ENCODE peak calls at places on chromosome 19, in seven cellular contexts. One of them, this sample, is unnamed.

GRCh38 chr19:17121736-17122293 is 46.2 kb downstream of the MYO9B start:
- DNase-seq in HepG2: no peak
- DNase-seq in K562: no peak
- DNase-seq in H1: no peak
- DNase-seq in IMR-90: peak; percentile 53
- DNase-seq in A549: no peak
- DNase-seq in GM12878: no peak
- DNase-seq in this sample: no peak

GRCh38 chr19:48806518-48806817 is 4.4 kb downstream of the BCAT2 start:
- DNase-seq in GM12878: no peak
- DNase-seq in K562: peak; percentile 63
- DNase-seq in A549: no peak
- DNase-seq in IMR-90: no peak
- DNase-seq in HepG2: no peak
- DNase-seq in H1: peak; percentile 73
- DNase-seq in this sample: no peak

GRCh38 chr19:21824679-21825078 is 11.3 kb downstream of the ZNF43 start:
- DNase-seq in A549: peak; percentile 22
- DNase-seq in GM12878: no peak
- DNase-seq in K562: no peak
- DNase-seq in H1: no peak
- DNase-seq in IMR-90: peak; percentile 47
- DNase-seq in HepG2: no peak
- DNase-seq in this sample: no peak

GRCh38 chr19:41877916-41878905 is 1.1 kb downstream of the CD79A start:
- DNase-seq in K562: no peak
- DNase-seq in HepG2: no peak
- DNase-seq in IMR-90: no peak
- DNase-seq in GM12878: no peak
- DNase-seq in A549: no peak
- DNase-seq in H1: peak; percentile 42
- DNase-seq in this sample: no peak

GRCh38 chr19:18733196-18733647 is 49.7 kb downstream of the CRTC1 start:
- DNase-seq in GM12878: no peak
- DNase-seq in IMR-90: peak; percentile 93
- DNase-seq in A549: no peak
- DNase-seq in K562: no peak
- DNase-seq in H1: no peak
- DNase-seq in HepG2: peak; percentile 18
- DNase-seq in this sample: no peak

GRCh38 chr19:31349160-31349881 is at the start of gene TSHZ3:
- DNase-seq in K562: peak; percentile 58
- DNase-seq in HepG2: no peak
- DNase-seq in H1: peak; percentile 80
- DNase-seq in A549: peak; percentile 78
- DNase-seq in GM12878: no peak
- DNase-seq in IMR-90: peak; percentile 87
- DNase-seq in this sample: no peak

GRCh38 chr19:41511628-41512027 is 64.3 kb upstream of the CEACAM21 start:
- DNase-seq in H1: no peak
- DNase-seq in K562: no peak
- DNase-seq in GM12878: no peak
- DNase-seq in HepG2: no peak
- DNase-seq in IMR-90: no peak
- DNase-seq in A549: no peak
- DNase-seq in this sample: no peak

GRCh38 chr19:29812080-29812880 is 489 bp downstream of the CCNE1 start:
- DNase-seq in GM12878: no peak
- DNase-seq in H1: peak; percentile 55
- DNase-seq in A549: no peak
- DNase-seq in K562: peak; percentile 71
- DNase-seq in HepG2: no peak
- DNase-seq in IMR-90: no peak
- DNase-seq in this sample: no peak

GRCh38 chr19:38317104-38317612 is 1.4 kb upstream of the YIF1B start:
- DNase-seq in HepG2: no peak
- DNase-seq in IMR-90: no peak
- DNase-seq in H1: no peak
- DNase-seq in A549: no peak
- DNase-seq in GM12878: no peak
- DNase-seq in K562: peak; percentile 92
- DNase-seq in this sample: no peak

GRCh38 chr19:22784051-22784450 is at the start of gene ZNF99:
- DNase-seq in H1: no peak
- DNase-seq in A549: no peak
- DNase-seq in K562: no peak
- DNase-seq in GM12878: no peak
- DNase-seq in IMR-90: no peak
- DNase-seq in HepG2: no peak
- DNase-seq in this sample: no peak

GRCh38 chr19:12668346-12668745 is 1.7 kb downstream of the WDR83 start:
- DNase-seq in GM12878: no peak
- DNase-seq in A549: no peak
- DNase-seq in IMR-90: no peak
- DNase-seq in H1: no peak
- DNase-seq in K562: no peak
- DNase-seq in HepG2: no peak
- DNase-seq in this sample: no peak

GRCh38 chr19:7925171-7925837 is 631 bp downstream of the CTXN1 start:
- DNase-seq in A549: peak; percentile 75
- DNase-seq in GM12878: no peak
- DNase-seq in IMR-90: peak; percentile 73
- DNase-seq in K562: peak; percentile 75
- DNase-seq in HepG2: peak; percentile 64
- DNase-seq in H1: peak; percentile 99
- DNase-seq in this sample: peak; percentile 56

GRCh38 chr19:15159251-15159650 is 41.5 kb downstream of the NOTCH3 start:
- DNase-seq in GM12878: no peak
- DNase-seq in IMR-90: peak; percentile 33
- DNase-seq in HepG2: no peak
- DNase-seq in H1: no peak
- DNase-seq in K562: no peak
- DNase-seq in A549: peak; percentile 17
- DNase-seq in this sample: no peak

GRCh38 chr19:34734601-34735103 is 609 bp downstream of the ZNF181 start:
- DNase-seq in K562: no peak
- DNase-seq in HepG2: no peak
- DNase-seq in A549: no peak
- DNase-seq in GM12878: no peak
- DNase-seq in IMR-90: no peak
- DNase-seq in H1: no peak
- DNase-seq in this sample: no peak

GRCh38 chr19:49614096-49614857 is 23.3 kb downstream of the PRR12 start:
- DNase-seq in HepG2: peak; percentile 51
- DNase-seq in H1: no peak
- DNase-seq in A549: peak; percentile 78
- DNase-seq in IMR-90: peak; percentile 91
- DNase-seq in GM12878: no peak
- DNase-seq in K562: no peak
- DNase-seq in this sample: no peak

GRCh38 chr19:34232566-34233481 is 21.5 kb upstream of the GARRE1 start:
- DNase-seq in K562: peak; percentile 32
- DNase-seq in A549: peak; percentile 62
- DNase-seq in HepG2: peak; percentile 56
- DNase-seq in GM12878: no peak
- DNase-seq in IMR-90: peak; percentile 96
- DNase-seq in H1: no peak
- DNase-seq in this sample: peak; percentile 57

GRCh38 chr19:42267644-42268141 is 1.4 kb upstream of the CIC start:
- DNase-seq in HepG2: no peak
- DNase-seq in K562: no peak
- DNase-seq in H1: no peak
- DNase-seq in GM12878: no peak
- DNase-seq in A549: no peak
- DNase-seq in IMR-90: no peak
- DNase-seq in this sample: no peak

GRCh38 chr19:34988119-34988518 is 12.0 kb upstream of the GRAMD1A start:
- DNase-seq in IMR-90: no peak
- DNase-seq in K562: no peak
- DNase-seq in GM12878: no peak
- DNase-seq in A549: no peak
- DNase-seq in H1: no peak
- DNase-seq in HepG2: no peak
- DNase-seq in this sample: no peak

GRCh38 chr19:44972802-44973201 is 17.6 kb downstream of the CLPTM1 start:
- DNase-seq in A549: no peak
- DNase-seq in K562: no peak
- DNase-seq in IMR-90: no peak
- DNase-seq in H1: no peak
- DNase-seq in GM12878: no peak
- DNase-seq in HepG2: no peak
- DNase-seq in this sample: no peak

GRCh38 chr19:53037101-53038097 is 7.1 kb upstream of the ERVV-2 start:
- DNase-seq in K562: peak; percentile 39
- DNase-seq in HepG2: no peak
- DNase-seq in IMR-90: peak; percentile 41
- DNase-seq in A549: no peak
- DNase-seq in GM12878: no peak
- DNase-seq in H1: peak; percentile 58
- DNase-seq in this sample: no peak
- TF ChIP-seq CEBPB in K562: no peak
- TF ChIP-seq CEBPB in HepG2: no peak
- TF ChIP-seq CEBPB in IMR-90: no peak
- TF ChIP-seq CEBPB in A549: no peak
- TF ChIP-seq CEBPB in GM12878: no peak
- TF ChIP-seq CEBPB in H1: no peak
- TF ChIP-seq CEBPB in this sample: no peak

GRCh38 chr19:47229674-47230121 is 1.3 kb downstream of the BBC3 start:
- DNase-seq in H1: no peak
- DNase-seq in IMR-90: peak; percentile 37
- DNase-seq in K562: no peak
- DNase-seq in A549: peak; percentile 53
- DNase-seq in HepG2: no peak
- DNase-seq in GM12878: no peak
- DNase-seq in this sample: no peak

GRCh38 chr19:47232422-47233211 is 1.6 kb upstream of the BBC3 start:
- DNase-seq in A549: peak; percentile 78
- DNase-seq in GM12878: no peak
- DNase-seq in K562: peak; percentile 6
- DNase-seq in IMR-90: peak; percentile 82
- DNase-seq in HepG2: no peak
- DNase-seq in H1: no peak
- DNase-seq in this sample: no peak

GRCh38 chr19:47230122-47230920 is 678 bp downstream of the BBC3 start:
- DNase-seq in GM12878: no peak
- DNase-seq in A549: peak; percentile 59
- DNase-seq in K562: peak; percentile 84
- DNase-seq in H1: peak; percentile 93
- DNase-seq in IMR-90: peak; percentile 18
- DNase-seq in HepG2: peak; percentile 32
- DNase-seq in this sample: no peak

GRCh38 chr19:47230921-47231214 is at the start of gene BBC3:
- DNase-seq in GM12878: no peak
- DNase-seq in H1: no peak
- DNase-seq in A549: no peak
- DNase-seq in HepG2: no peak
- DNase-seq in IMR-90: no peak
- DNase-seq in K562: no peak
- DNase-seq in this sample: no peak

DNA sequence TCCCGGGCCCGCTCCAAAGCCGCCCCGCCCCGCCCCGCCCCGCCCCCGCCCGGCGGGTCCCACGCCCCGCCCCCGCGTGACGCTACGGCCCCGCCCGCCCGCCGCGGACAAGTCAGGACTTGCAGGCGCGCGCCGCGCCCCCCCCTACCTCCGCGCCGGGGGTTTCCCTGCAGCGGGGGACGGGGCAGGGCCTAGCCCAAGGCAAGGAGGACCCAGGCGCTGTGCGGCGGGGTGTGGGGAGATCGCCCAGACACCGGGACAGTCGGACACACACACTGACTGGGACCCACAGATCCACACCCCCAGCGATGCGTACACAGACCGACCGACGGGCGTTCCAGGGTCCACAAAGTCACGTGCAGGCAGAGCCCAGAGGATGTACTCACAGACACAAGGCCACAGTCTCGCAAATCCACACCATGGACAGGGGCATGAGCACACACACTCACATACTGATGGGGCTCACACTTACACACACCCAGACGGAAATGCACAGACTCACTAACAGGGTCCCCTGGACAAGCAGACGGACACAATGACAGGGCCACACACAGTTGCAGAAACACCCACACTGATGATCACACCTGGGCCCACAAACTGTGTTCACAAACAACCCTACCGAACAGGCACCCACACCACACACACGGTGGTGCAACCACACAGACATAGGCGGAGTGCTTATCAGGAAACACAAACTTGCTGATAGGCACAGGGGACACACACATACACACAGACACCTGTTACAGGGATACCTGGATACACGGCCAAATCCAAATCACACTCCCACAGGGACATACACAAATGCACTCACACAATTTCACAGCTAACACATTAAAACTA is 436 bp upstream of the BBC3 start:
- DNase-seq in IMR-90: peak; percentile 90
- DNase-seq in H1: peak; percentile 86
- DNase-seq in K562: peak; percentile 91
- DNase-seq in HepG2: peak; percentile 88
- DNase-seq in A549: peak; percentile 90
- DNase-seq in GM12878: peak; percentile 54
- DNase-seq in this sample: no peak
- TF ChIP-seq CEBPB in IMR-90: no peak
- TF ChIP-seq CEBPB in H1: no peak
- TF ChIP-seq CEBPB in K562: no peak
- TF ChIP-seq CEBPB in HepG2: no peak
- TF ChIP-seq CEBPB in A549: no peak
- TF ChIP-seq CEBPB in GM12878: no peak
- TF ChIP-seq CEBPB in this sample: no peak

GRCh38 chr19:10259162-10259905 is 7.3 kb downstream of the MRPL4 start:
- DNase-seq in HepG2: peak; percentile 88
- DNase-seq in H1: peak; percentile 91
- DNase-seq in K562: peak; percentile 70
- DNase-seq in GM12878: no peak
- DNase-seq in A549: peak; percentile 86
- DNase-seq in IMR-90: peak; percentile 85
- DNase-seq in this sample: peak; percentile 82
- TF ChIP-seq CEBPB in HepG2: no peak
- TF ChIP-seq CEBPB in H1: no peak
- TF ChIP-seq CEBPB in K562: no peak
- TF ChIP-seq CEBPB in GM12878: no peak
- TF ChIP-seq CEBPB in A549: no peak
- TF ChIP-seq CEBPB in IMR-90: no peak
- TF ChIP-seq CEBPB in this sample: no peak

DNA sequence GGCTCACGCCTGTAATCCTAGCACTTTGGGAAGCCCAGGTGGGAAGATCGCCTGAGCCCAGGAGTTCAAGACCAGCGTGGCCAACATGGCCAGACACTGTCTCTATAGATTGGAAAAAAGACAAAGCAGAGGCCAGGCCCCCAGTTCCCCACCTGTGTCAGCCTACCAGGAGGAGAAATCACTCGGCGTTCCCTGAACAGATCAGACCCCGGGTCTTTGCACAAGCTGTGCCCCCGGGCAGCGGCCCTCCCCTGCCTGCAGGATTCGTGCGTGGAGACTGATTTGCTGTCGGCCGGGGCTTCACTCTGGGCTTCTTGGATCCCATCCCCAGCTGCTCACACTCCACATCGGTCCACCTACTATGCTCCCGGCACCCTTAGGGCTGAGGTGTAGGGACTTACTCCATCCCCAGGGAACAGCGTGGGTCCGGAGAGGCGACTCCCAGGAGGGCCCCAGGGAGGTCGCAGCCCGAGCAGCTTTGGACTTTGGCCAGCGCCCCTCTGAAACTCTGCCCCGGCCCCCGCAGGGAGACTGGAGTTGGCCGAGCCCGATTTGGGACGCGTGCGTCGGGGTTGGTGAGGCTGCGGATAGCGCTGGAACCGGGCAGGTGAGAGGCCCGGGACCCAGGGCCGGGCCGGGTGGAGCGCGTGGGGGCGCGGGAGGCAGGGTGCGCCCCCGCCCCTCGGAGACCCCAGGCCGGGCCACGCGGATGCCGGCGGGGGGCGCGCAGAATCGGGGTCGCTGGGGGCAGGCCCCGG is 515 bp upstream of the EFNA2 start:
- DNase-seq in GM12878: no peak
- DNase-seq in A549: no peak
- DNase-seq in HepG2: no peak
- DNase-seq in H1: peak; percentile 71
- DNase-seq in K562: no peak
- DNase-seq in IMR-90: no peak
- DNase-seq in this sample: no peak
- TF ChIP-seq CEBPB in GM12878: no peak
- TF ChIP-seq CEBPB in A549: no peak
- TF ChIP-seq CEBPB in HepG2: no peak
- TF ChIP-seq CEBPB in H1: no peak
- TF ChIP-seq CEBPB in K562: no peak
- TF ChIP-seq CEBPB in IMR-90: no peak
- TF ChIP-seq CEBPB in this sample: no peak

This sample was measured in HCT116.